ENCODE peak calls at places on chromosomes 11 and 22, in ten cellular contexts. J, Z, C, V, A, W, X, U, L and E are unnamed samples. For H3K9me3, the result is how much of the 10 kb centered on the place peaks cover.

GRCh38 chr11:58945663-58946062 is 6.4 kb downstream of the GLYATL1 start:
- DNase-seq in V (no peak), U (no peak), L (no peak), Z (no peak), J (no peak), W (no peak), A (no peak), X (no peak), C (no peak), E (no peak)

GRCh38 chr11:13942908-13943505 is 19.5 kb upstream of the SPON1 start:
- DNase-seq in U (peak), L (no peak), W (no peak), V (no peak), C (no peak), X (no peak), Z (no peak), A (no peak), J (no peak), E (no peak)

GRCh38 chr11:117862019-117862725 is 14.3 kb downstream of the FXYD6 start:
- DNase-seq in Z (no peak), U (no peak), J (peak), A (no peak), L (no peak), C (peak), W (no peak), V (no peak), X (no peak), E (no peak)

GRCh38 chr22:37568448-37569008 is 8.2 kb downstream of the CDC42EP1 start:
- DNase-seq in L (no peak), A (no peak), V (no peak), J (no peak), C (no peak), X (no peak), W (no peak), Z (no peak), U (no peak), E (no peak)

GRCh38 chr11:114082767-114083181 is 23.3 kb downstream of the ZBTB16 start:
- DNase-seq in A (no peak), J (no peak), W (no peak), Z (no peak), X (no peak), U (no peak), V (no peak), L (peak), C (no peak), E (peak)

GRCh38 chr11:102955624-102956023 is at the start of gene MMP13:
- DNase-seq in U (no peak), V (no peak), W (no peak), C (no peak), Z (no peak), J (no peak), A (no peak), L (no peak), X (no peak), E (no peak)

GRCh38 chr11:46489668-46490560 is 98.3 kb upstream of the CHRM4 start:
- DNase-seq in C (no peak), X (peak), L (no peak), J (no peak), V (peak), U (peak), Z (no peak), A (no peak), W (no peak), E (no peak)

GRCh38 chr11:69841859-69842698 is 22.9 kb upstream of the FGF3 start:
- DNase-seq in X (no peak), C (no peak), A (no peak), W (no peak), U (peak), V (peak), Z (no peak), J (no peak), L (no peak), E (peak)

GRCh38 chr11:108632041-108632440 is 32.8 kb upstream of the DDX10 start:
- DNase-seq in C (no peak), X (no peak), A (no peak), V (no peak), L (no peak), J (no peak), U (no peak), W (no peak), Z (no peak), E (no peak)

GRCh38 chr11:62104816-62105610 is 18.8 kb upstream of the INCENP start:
- DNase-seq in Z (no peak), X (no peak), U (peak), W (no peak), J (no peak), A (no peak), C (no peak), V (no peak), L (no peak), E (peak)

GRCh38 chr22:30970356-30970746 is 1.3 kb downstream of the TUG1 start:
- DNase-seq in W (no peak), J (no peak), L (no peak), X (no peak), C (no peak), V (no peak), Z (no peak), A (no peak), U (no peak), E (no peak)
- H3K9me3 ChIP-seq in W (under half), J (under half), L (half or more), X (half or more), C (under half), V (half or more), Z (half or more), A (under half), U (under half), E (under half)

GRCh38 chr22:47610281-47610680 is 847.8 kb downstream of the TBC1D22A start:
- DNase-seq in C (no peak), L (no peak), U (no peak), X (no peak), V (no peak), J (no peak), W (no peak), Z (no peak), A (no peak), E (no peak)
- H3K9me3 ChIP-seq in C (under half), L (under half), U (half or more), X (under half), V (under half), J (under half), W (under half), Z (under half), A (under half), E (under half)

GRCh38 chr22:19331975-19332374 is 40.5 kb upstream of the CLTCL1 start:
- DNase-seq in U (no peak), J (no peak), X (no peak), A (no peak), L (no peak), W (no peak), V (no peak), C (no peak), Z (no peak), E (no peak)

GRCh38 chr22:19331474-19331873 is 40.0 kb upstream of the CLTCL1 start:
- DNase-seq in L (no peak), C (no peak), W (no peak), U (no peak), J (no peak), V (no peak), Z (no peak), A (no peak), X (no peak), E (no peak)

GRCh38 chr22:19337137-19337536 is 45.6 kb upstream of the CLTCL1 start:
- DNase-seq in X (no peak), A (no peak), W (no peak), Z (no peak), L (no peak), V (no peak), J (no peak), C (no peak), U (no peak), E (no peak)

GRCh38 chr22:19341500-19341899 is 50.0 kb upstream of the CLTCL1 start:
- DNase-seq in C (no peak), A (no peak), L (no peak), W (no peak), U (no peak), V (no peak), J (no peak), Z (no peak), X (no peak), E (no peak)

DNA sequence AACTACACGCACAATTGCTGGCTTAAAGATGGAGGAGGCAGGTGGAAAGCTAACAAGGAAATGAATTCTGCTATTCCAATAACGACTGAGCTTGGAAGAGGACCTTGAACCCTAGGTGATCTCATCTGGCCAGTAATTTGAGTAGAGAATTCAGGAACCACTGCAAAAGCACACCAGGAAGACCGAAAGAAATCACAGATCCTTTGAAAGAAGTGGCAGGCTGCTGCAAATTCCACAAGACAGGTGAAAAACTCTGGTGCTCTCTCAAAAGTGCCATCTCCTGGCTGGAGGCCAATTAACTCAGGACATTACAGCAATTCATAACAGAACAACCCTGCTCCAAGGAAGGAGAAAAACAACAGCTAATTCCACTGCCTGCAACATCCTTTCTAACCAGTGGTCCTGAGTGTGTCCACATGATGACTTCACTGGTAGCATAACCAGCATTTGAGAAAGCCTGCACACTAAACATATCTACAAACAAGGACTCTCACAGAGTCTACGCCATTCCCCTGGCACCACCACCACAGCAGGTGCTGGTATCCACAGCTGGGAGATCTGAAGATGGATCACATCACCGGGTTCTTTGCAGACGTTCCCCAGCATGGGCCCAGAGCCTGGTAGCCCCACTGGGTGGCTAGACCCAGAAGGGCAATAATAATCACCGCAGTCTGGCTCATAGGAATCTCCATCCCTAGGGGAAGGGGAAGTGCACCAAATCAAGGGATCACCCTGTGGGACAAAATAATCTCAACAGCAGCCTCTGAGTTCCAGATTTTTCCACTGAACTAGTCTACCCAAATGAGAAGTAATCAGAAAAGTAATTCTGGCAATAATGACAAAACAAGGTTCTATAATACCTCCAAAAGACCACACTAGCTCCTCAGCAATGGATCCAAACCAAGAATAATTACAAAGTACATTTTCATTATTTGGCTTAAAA is 44.9 kb upstream of the CLTCL1 start:
- DNase-seq in J (no peak), L (no peak), Z (no peak), X (no peak), C (no peak), W (no peak), A (no peak), V (no peak), U (no peak), E (no peak)
- H3K9me3 ChIP-seq in J (under half), L (half or more), Z (under half), X (under half), C (under half), W (under half), A (under half), V (under half), U (under half), E (under half)

GRCh38 chr11:50379484-50379883 is 346.8 kb downstream of the OR4C45 start:
- DNase-seq in Z (no peak), X (no peak), U (no peak), C (no peak), L (no peak), J (no peak), V (no peak), A (no peak), W (no peak), E (no peak)
- H3K9me3 ChIP-seq in Z (under half), X (half or more), U (under half), C (under half), L (half or more), J (under half), V (under half), A (half or more), W (under half), E (under half)

GRCh38 chr11:71093783-71094182 is 158.6 kb downstream of the SHANK2 start:
- DNase-seq in L (no peak), A (no peak), W (no peak), V (no peak), Z (no peak), X (no peak), U (no peak), J (no peak), C (no peak), E (no peak)
- H3K9me3 ChIP-seq in L (under half), A (under half), W (under half), V (under half), Z (under half), X (under half), U (under half), J (under half), C (under half), E (under half)

DNA sequence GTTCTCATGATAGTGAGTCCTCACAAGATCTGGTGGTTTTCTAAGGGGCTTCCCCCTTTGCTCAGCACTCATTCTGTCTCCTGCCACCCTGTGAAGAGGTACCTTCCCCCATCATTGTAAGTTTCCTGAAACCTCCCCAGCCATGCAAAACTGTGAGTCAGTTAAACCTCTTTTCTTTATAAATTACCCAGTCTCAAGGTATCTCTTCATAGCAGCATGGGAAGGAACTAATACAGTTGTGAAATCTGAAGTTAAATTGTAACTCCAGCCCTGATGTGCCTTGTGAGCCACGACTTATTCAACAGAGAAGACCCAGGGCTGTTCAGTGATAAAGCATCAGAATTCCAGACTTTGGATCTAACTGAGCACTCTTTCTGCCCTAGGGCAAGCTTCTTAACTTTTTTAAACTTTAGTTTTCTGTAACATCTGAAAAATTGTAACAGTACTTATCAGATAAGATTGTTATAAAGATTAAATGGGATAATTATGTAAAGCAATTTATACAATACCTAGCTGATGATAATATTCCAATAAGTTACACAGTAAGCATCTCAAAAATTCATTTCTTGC is 220.0 kb downstream of the TRPC6 start:
- DNase-seq in U (no peak), W (no peak), L (no peak), X (no peak), J (no peak), A (no peak), Z (no peak), V (no peak), C (no peak), E (no peak)
- H3K9me3 ChIP-seq in U (under half), W (under half), L (half or more), X (under half), J (under half), A (under half), Z (under half), V (under half), C (under half), E (under half)